ENCODE peak calls at places on chromosomes 5 and 9, in nine cellular contexts. One of them, this sample, is unnamed. For H4K20me1, the result is how much of the 10 kb centered on the place peaks cover.

GRCh38 chr5:173688708-173689107 is 72.3 kb upstream of the BOD1 start:
- DNase-seq in mammary epithelial cell: no peak
- DNase-seq in OCI-LY7: no peak
- DNase-seq in GM23248: no peak
- DNase-seq in K562: peak
- DNase-seq in GM23338: no peak
- DNase-seq in IMR-90: no peak
- DNase-seq in PC-3: no peak
- DNase-seq in neural progenitor cell: no peak
- DNase-seq in this sample: no peak

GRCh38 chr5:6734243-6734695 is 21.0 kb downstream of the TENT4A start:
- DNase-seq in mammary epithelial cell: no peak
- DNase-seq in OCI-LY7: no peak
- DNase-seq in GM23248: peak
- DNase-seq in K562: no peak
- DNase-seq in GM23338: no peak
- DNase-seq in IMR-90: peak
- DNase-seq in PC-3: no peak
- DNase-seq in neural progenitor cell: no peak
- DNase-seq in this sample: peak

GRCh38 chr9:74760031-74760700 is 127.6 kb downstream of the TRPM6 start:
- DNase-seq in mammary epithelial cell: peak
- DNase-seq in OCI-LY7: no peak
- DNase-seq in GM23248: peak
- DNase-seq in K562: no peak
- DNase-seq in GM23338: no peak
- DNase-seq in IMR-90: peak
- DNase-seq in PC-3: peak
- DNase-seq in neural progenitor cell: no peak
- DNase-seq in this sample: peak

GRCh38 chr9:2602704-2603116 is 18.9 kb upstream of the VLDLR start:
- DNase-seq in mammary epithelial cell: no peak
- DNase-seq in OCI-LY7: no peak
- DNase-seq in GM23248: peak
- DNase-seq in K562: no peak
- DNase-seq in GM23338: no peak
- DNase-seq in IMR-90: peak
- DNase-seq in PC-3: no peak
- DNase-seq in neural progenitor cell: no peak
- DNase-seq in this sample: no peak

GRCh38 chr9:78262655-78263054 is 26.8 kb downstream of the CEP78 start:
- DNase-seq in mammary epithelial cell: no peak
- DNase-seq in OCI-LY7: no peak
- DNase-seq in GM23248: no peak
- DNase-seq in K562: no peak
- DNase-seq in GM23338: no peak
- DNase-seq in IMR-90: no peak
- DNase-seq in PC-3: no peak
- DNase-seq in neural progenitor cell: no peak
- DNase-seq in this sample: no peak

GRCh38 chr9:77756449-77756848 is 108.3 kb upstream of the GNA14 start:
- DNase-seq in mammary epithelial cell: no peak
- DNase-seq in OCI-LY7: no peak
- DNase-seq in GM23248: no peak
- DNase-seq in K562: no peak
- DNase-seq in GM23338: no peak
- DNase-seq in IMR-90: peak
- DNase-seq in PC-3: peak
- DNase-seq in neural progenitor cell: no peak
- DNase-seq in this sample: no peak

GRCh38 chr5:7606840-7607453 is 211.0 kb downstream of the ADCY2 start:
- DNase-seq in mammary epithelial cell: no peak
- DNase-seq in OCI-LY7: no peak
- DNase-seq in GM23248: no peak
- DNase-seq in K562: no peak
- DNase-seq in GM23338: peak
- DNase-seq in IMR-90: no peak
- DNase-seq in PC-3: no peak
- DNase-seq in neural progenitor cell: no peak
- DNase-seq in this sample: peak

GRCh38 chr9:130227833-130228232 is 37.7 kb upstream of the HMCN2 start:
- DNase-seq in mammary epithelial cell: no peak
- DNase-seq in OCI-LY7: no peak
- DNase-seq in GM23248: no peak
- DNase-seq in K562: no peak
- DNase-seq in GM23338: no peak
- DNase-seq in IMR-90: no peak
- DNase-seq in PC-3: no peak
- DNase-seq in neural progenitor cell: no peak
- DNase-seq in this sample: no peak

GRCh38 chr5:51387854-51388320 is 4.6 kb downstream of the ISL1 start:
- DNase-seq in mammary epithelial cell: no peak
- DNase-seq in OCI-LY7: no peak
- DNase-seq in GM23248: no peak
- DNase-seq in K562: no peak
- DNase-seq in GM23338: peak
- DNase-seq in IMR-90: no peak
- DNase-seq in PC-3: no peak
- DNase-seq in neural progenitor cell: peak
- DNase-seq in this sample: no peak

GRCh38 chr5:9067129-9067528 is 478.7 kb downstream of the SEMA5A start:
- DNase-seq in mammary epithelial cell: no peak
- DNase-seq in OCI-LY7: no peak
- DNase-seq in GM23248: no peak
- DNase-seq in K562: no peak
- DNase-seq in GM23338: no peak
- DNase-seq in IMR-90: no peak
- DNase-seq in PC-3: no peak
- DNase-seq in neural progenitor cell: no peak
- DNase-seq in this sample: no peak

GRCh38 chr5:137605377-137605776 is 106.3 kb upstream of the SPOCK1 start:
- DNase-seq in mammary epithelial cell: peak
- DNase-seq in OCI-LY7: no peak
- DNase-seq in GM23248: peak
- DNase-seq in K562: no peak
- DNase-seq in GM23338: peak
- DNase-seq in IMR-90: no peak
- DNase-seq in PC-3: peak
- DNase-seq in neural progenitor cell: peak
- DNase-seq in this sample: peak

GRCh38 chr9:37916471-37917314 is 12.8 kb upstream of the SLC25A51 start:
- DNase-seq in mammary epithelial cell: no peak
- DNase-seq in OCI-LY7: no peak
- DNase-seq in GM23248: no peak
- DNase-seq in K562: no peak
- DNase-seq in GM23338: no peak
- DNase-seq in IMR-90: no peak
- DNase-seq in PC-3: no peak
- DNase-seq in neural progenitor cell: no peak
- DNase-seq in this sample: no peak

GRCh38 chr5:176700239-176700847 is 53.1 kb downstream of the TSPAN17 start:
- DNase-seq in mammary epithelial cell: no peak
- DNase-seq in OCI-LY7: peak
- DNase-seq in GM23248: no peak
- DNase-seq in K562: peak
- DNase-seq in GM23338: peak
- DNase-seq in IMR-90: no peak
- DNase-seq in PC-3: peak
- DNase-seq in neural progenitor cell: peak
- DNase-seq in this sample: no peak

DNA sequence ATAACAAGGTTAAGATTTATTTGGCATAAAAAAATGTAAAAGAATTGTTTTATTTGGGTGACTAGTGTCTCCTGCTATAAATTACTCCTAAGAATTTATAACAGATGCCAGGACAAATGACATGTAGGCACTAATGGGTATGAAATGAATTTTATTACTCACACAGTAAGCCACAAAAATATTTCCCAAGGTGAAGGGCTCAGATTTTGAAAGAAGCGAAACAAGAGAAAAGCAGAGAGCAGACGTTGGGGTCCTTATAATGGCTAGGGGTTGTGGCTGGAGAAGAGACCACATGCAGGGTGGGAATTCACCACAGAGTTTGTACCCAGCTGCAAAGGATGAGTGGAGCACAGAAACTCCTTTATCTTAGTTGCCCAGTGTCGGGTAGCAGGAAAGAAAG is 45.0 kb upstream of the PRR16 start:
- DNase-seq in mammary epithelial cell: no peak
- DNase-seq in OCI-LY7: no peak
- DNase-seq in GM23248: no peak
- DNase-seq in K562: no peak
- DNase-seq in GM23338: no peak
- DNase-seq in IMR-90: no peak
- DNase-seq in PC-3: peak
- DNase-seq in neural progenitor cell: peak
- DNase-seq in this sample: peak
- H2AFZ ChIP-seq in mammary epithelial cell: no peak
- H2AFZ ChIP-seq in OCI-LY7: no peak
- H2AFZ ChIP-seq in GM23248: no peak
- H2AFZ ChIP-seq in K562: no peak
- H2AFZ ChIP-seq in GM23338: peak
- H2AFZ ChIP-seq in IMR-90: no peak
- H2AFZ ChIP-seq in PC-3: no peak
- H2AFZ ChIP-seq in neural progenitor cell: peak
- H2AFZ ChIP-seq in this sample: no peak

GRCh38 chr5:140590861-140591260 is 26.2 kb downstream of the SLC35A4 start:
- DNase-seq in mammary epithelial cell: peak
- DNase-seq in OCI-LY7: no peak
- DNase-seq in GM23248: no peak
- DNase-seq in K562: no peak
- DNase-seq in GM23338: no peak
- DNase-seq in IMR-90: no peak
- DNase-seq in PC-3: no peak
- DNase-seq in neural progenitor cell: no peak
- DNase-seq in this sample: no peak
- H3K4me3 ChIP-seq in mammary epithelial cell: no peak
- H3K4me3 ChIP-seq in OCI-LY7: no peak
- H3K4me3 ChIP-seq in GM23248: no peak
- H3K4me3 ChIP-seq in K562: no peak
- H3K4me3 ChIP-seq in GM23338: no peak
- H3K4me3 ChIP-seq in IMR-90: no peak
- H3K4me3 ChIP-seq in PC-3: no peak
- H3K4me3 ChIP-seq in neural progenitor cell: no peak
- H3K4me3 ChIP-seq in this sample: no peak

DNA sequence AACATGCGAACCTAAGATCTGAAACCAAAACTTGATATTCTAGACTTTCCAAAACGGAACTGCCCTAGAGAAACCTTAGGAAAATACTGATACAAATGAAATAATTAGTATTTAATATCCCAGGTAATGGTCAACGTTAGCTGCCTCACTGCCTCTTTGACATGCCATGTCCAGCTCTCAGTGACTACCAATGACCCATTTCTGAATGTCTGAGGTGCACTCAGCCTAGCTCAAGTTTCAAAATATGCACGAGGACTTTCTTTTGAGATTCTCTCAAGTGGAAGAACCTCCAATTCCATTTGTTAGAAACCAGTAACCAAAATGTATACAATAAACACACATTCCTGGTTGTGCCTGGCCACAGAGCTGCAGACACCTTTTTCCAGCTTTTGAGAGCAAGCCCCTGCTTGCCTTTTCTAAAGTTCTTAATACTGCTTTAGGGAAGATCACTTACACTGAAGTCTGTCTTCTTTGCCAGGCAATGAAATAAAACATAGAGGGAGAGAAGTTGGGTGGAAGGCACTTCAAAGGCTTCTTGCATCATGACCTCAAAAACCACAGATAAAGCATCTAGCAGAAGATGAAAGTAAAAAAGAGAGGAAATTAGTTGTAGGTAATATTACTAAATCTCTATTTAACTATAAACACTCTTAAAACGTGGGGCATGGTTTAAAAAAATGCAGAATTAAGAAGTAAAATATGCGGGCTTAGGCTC is 87.9 kb downstream of the MRPS27 start:
- DNase-seq in mammary epithelial cell: peak
- DNase-seq in OCI-LY7: no peak
- DNase-seq in GM23248: no peak
- DNase-seq in K562: no peak
- DNase-seq in GM23338: no peak
- DNase-seq in IMR-90: no peak
- DNase-seq in PC-3: no peak
- DNase-seq in neural progenitor cell: no peak
- DNase-seq in this sample: peak
- H4K20me1 ChIP-seq in mammary epithelial cell: under half
- H4K20me1 ChIP-seq in OCI-LY7: under half
- H4K20me1 ChIP-seq in GM23248: under half
- H4K20me1 ChIP-seq in K562: under half
- H4K20me1 ChIP-seq in GM23338: under half
- H4K20me1 ChIP-seq in IMR-90: under half
- H4K20me1 ChIP-seq in PC-3: under half
- H4K20me1 ChIP-seq in neural progenitor cell: under half
- H4K20me1 ChIP-seq in this sample: under half

DNA sequence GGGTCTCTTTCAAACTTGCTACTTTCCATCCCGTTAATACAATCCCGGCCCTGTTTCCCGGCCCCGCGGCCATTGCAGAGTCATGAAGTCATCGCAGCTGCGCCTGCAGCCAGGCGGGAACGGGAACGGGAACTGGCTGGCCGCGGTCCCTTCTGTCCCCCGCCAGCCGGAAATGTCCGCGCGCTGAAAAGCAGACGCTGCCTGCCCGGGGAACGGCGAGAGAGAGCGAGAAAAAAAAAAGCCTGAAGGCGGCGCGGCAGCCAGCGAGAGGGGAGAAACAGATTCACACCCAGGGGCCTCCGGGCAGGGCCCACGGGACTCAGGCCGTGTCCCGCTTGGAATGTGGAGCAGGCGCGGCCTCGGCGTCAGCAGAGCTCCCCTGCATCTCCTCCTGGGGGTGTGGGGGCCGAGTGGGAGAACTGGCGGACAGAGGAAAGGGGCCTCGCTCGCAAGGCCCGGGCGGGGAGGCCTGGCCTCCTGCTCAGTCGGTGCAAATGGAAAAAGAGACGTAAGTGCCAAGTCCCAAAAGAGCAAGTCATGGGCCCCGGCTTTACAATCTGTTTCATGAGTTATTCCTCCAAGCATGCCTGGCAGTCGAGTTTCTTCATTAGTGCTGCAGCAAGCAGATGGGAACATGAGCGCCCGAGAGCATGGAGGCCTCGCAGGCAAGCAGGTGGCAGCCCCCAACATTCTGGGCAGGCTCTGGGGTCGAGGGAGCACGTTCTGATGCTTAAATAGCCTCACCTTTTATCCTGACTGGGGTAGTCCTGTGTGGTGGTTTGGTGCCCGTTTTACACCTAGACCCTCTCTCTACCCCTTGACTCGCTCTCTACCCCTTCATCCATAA is 201.3 kb upstream of the GAS1 start:
- DNase-seq in mammary epithelial cell: peak
- DNase-seq in OCI-LY7: no peak
- DNase-seq in GM23248: peak
- DNase-seq in K562: peak
- DNase-seq in GM23338: peak
- DNase-seq in IMR-90: peak
- DNase-seq in PC-3: no peak
- DNase-seq in neural progenitor cell: peak
- DNase-seq in this sample: peak
- H2AFZ ChIP-seq in mammary epithelial cell: peak
- H2AFZ ChIP-seq in OCI-LY7: no peak
- H2AFZ ChIP-seq in GM23248: peak
- H2AFZ ChIP-seq in K562: peak
- H2AFZ ChIP-seq in GM23338: peak
- H2AFZ ChIP-seq in IMR-90: peak
- H2AFZ ChIP-seq in PC-3: peak
- H2AFZ ChIP-seq in neural progenitor cell: peak
- H2AFZ ChIP-seq in this sample: peak